ENCODE peak calls at places on chromosomes 5 and 9, in nine cellular contexts. Q is heart right ventricle; S is prostate gland; E is endothelial cell of umbilical vein; T is pancreas; P is heart left ventricle; X is body of pancreas; W is CD8-positive, alpha-beta T cell; N is brain microvascular endothelial cell. A is an unnamed sample.

GRCh38 chr5:95159603-95160002 is 125.3 kb downstream of the MCTP1 start:
- DNase-seq in T (no peak), W (no peak), P (no peak), S (no peak), Q (no peak), N (no peak), X (no peak), E (no peak), A (no peak)

GRCh38 chr5:151195622-151196021 is 28.3 kb downstream of the CCDC69 start:
- DNase-seq in T (no peak), X (no peak), Q (no peak), W (no peak), P (no peak), S (no peak), E (no peak), N (no peak), A (no peak)

GRCh38 chr9:100216178-100216787 is 117.2 kb downstream of the INVS start:
- DNase-seq in P (no peak), X (peak; percentile 55), N (peak; percentile 57), S (peak; percentile 30), E (peak; percentile 61), Q (no peak), T (peak; percentile 63), W (peak; percentile 61), A (peak; percentile 82)

GRCh38 chr5:11890777-11891176 is 13.5 kb downstream of the CTNND2 start:
- DNase-seq in W (no peak), N (no peak), P (no peak), X (no peak), E (no peak), S (no peak), Q (no peak), T (no peak), A (no peak)

GRCh38 chr9:104927912-104928740 is at the start of gene ABCA1:
- DNase-seq in W (peak; percentile 74), S (peak; percentile 92), X (peak; percentile 89), Q (peak; percentile 89), E (peak; percentile 82), P (peak; percentile 93), T (peak; percentile 86), N (peak; percentile 97), A (peak; percentile 95)

GRCh38 chr5:75526065-75526464 is 14.4 kb downstream of the POLK start:
- DNase-seq in N (no peak), W (no peak), P (no peak), T (no peak), E (no peak), X (no peak), S (no peak), Q (no peak), A (no peak)

GRCh38 chr9:36997414-36997813 is 36.7 kb downstream of the PAX5 start:
- DNase-seq in Q (no peak), W (no peak), E (no peak), N (peak; percentile 3), S (no peak), P (no peak), T (no peak), X (no peak), A (no peak)

GRCh38 chr9:134433101-134433500 is 106.8 kb downstream of the RXRA start:
- DNase-seq in N (no peak), X (no peak), W (no peak), E (peak; percentile 39), T (no peak), P (no peak), S (peak; percentile 70), Q (no peak), A (no peak)

GRCh38 chr9:113625456-113625855 is 161.9 kb downstream of the RGS3 start:
- DNase-seq in Q (no peak), S (no peak), P (no peak), E (no peak), W (no peak), T (peak; percentile 53), N (no peak), X (no peak), A (no peak)

DNA sequence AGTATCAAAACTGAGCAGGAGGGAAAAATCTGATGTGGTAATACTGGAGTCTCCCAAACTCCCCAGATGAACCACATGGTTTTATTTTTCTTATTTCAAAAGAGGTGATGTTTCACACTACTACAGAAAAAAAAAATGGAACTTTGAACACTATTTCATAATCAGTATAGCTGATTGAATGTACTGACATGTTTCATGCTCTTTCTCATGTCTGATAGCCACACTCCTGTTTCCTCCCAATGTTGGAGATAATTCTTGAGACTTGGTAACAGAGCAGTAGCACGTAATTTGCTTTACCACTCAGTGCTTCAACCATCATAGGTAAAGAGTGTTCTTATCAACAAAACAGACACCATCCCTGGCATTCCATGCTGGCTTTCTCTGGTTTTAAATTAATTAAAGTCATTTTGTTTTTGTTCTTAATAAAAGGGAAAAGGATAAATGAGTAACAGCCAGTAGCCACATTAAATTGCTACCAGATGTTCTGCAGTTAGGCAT is 85.2 kb downstream of the MUSK start:
- DNase-seq in N (no peak), T (no peak), E (no peak), W (no peak), P (no peak), S (no peak), X (no peak), Q (no peak), A (no peak)
- H3K36me3 ChIP-seq in N (no peaks in the 10 kb centered on the region), T (no peaks in the 10 kb centered on the region), E (no peaks in the 10 kb centered on the region), W (no peaks in the 10 kb centered on the region), P (no peaks in the 10 kb centered on the region), S (no peaks in the 10 kb centered on the region), X (no peaks in the 10 kb centered on the region), Q (no peaks in the 10 kb centered on the region), A (no peaks in the 10 kb centered on the region)

DNA sequence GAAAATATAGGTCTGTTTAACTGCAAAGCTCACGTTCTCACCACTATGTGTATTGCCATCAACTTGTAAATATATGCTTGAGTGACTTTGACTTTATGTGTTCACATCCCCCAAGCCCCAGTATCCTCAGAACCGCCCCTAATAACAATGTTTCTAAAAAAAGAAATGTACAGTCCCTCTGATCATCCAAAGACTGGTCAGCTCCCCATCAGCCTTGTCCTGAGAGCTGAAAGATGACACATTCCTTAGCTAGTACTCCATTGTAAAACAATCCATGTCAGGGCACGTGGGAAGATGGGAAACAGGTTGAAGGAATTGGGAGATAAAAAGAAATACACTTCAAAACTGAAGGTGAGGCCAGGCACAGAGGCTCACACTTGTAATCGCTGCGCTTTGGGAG is 279.4 kb upstream of the WWC1 start:
- DNase-seq in P (no peak), E (no peak), T (no peak), S (no peak), Q (no peak), N (no peak), X (no peak), W (no peak), A (no peak)
- TF ChIP-seq CTCF in P (no peak), E (no peak), T (no peak), S (no peak), Q (no peak), N (no peak), X (no peak), W (no peak), A (no peak)

GRCh38 chr5:159273923-159274322 is 10.8 kb downstream of the UBLCP1 start:
- DNase-seq in N (no peak), Q (no peak), T (no peak), W (no peak), X (no peak), P (no peak), S (no peak), E (no peak), A (no peak)
- H3K36me3 ChIP-seq in N (peaks cover 25% of the 10 kb centered on the region), Q (peaks cover 95% of the 10 kb centered on the region), T (peaks cover 8% of the 10 kb centered on the region), W (peaks cover 16% of the 10 kb centered on the region), X (peaks cover 6% of the 10 kb centered on the region), P (peaks cover 2% of the 10 kb centered on the region), S (no peaks in the 10 kb centered on the region), E (no peaks in the 10 kb centered on the region), A (peaks cover 4% of the 10 kb centered on the region)

GRCh38 chr5:19608434-19608833 is 379.6 kb downstream of the CDH18 start:
- DNase-seq in T (no peak), P (no peak), S (no peak), X (no peak), W (no peak), Q (no peak), N (no peak), E (no peak), A (no peak)
- TF ChIP-seq CTCF in T (no peak), P (no peak), S (no peak), X (peak; percentile 21), W (no peak), Q (peak; percentile 32), N (no peak), E (no peak), A (no peak)

DNA sequence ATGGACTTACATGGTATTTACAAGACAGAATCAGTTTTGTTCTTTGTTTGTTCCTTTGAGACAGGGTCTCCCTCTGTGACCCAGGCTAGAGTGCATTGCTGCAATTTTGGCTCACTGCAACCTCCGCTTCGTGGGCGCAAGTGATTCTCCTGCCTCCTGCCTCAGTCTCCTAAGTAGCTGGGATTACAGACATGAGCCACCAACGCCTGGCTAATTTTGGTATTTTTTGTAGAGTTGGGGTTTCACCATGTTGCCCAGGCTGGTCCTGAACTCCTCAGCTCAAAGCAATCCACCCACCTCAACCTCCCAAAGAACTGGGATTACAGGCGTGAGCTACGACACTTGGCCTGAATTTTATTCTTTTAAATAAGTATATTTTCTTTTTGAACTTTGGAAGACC is 27.6 kb downstream of the RAB24 start:
- DNase-seq in T (no peak), P (no peak), N (no peak), X (no peak), W (no peak), S (no peak), Q (no peak), E (no peak), A (no peak)
- H3K36me3 ChIP-seq in T (peaks cover 14% of the 10 kb centered on the region), P (peaks cover 12% of the 10 kb centered on the region), N (peaks cover 14% of the 10 kb centered on the region), X (peaks cover 11% of the 10 kb centered on the region), W (peaks cover 34% of the 10 kb centered on the region), S (no peaks in the 10 kb centered on the region), Q (peaks cover 100% of the 10 kb centered on the region), E (peaks cover 13% of the 10 kb centered on the region), A (peaks cover 3% of the 10 kb centered on the region)

DNA sequence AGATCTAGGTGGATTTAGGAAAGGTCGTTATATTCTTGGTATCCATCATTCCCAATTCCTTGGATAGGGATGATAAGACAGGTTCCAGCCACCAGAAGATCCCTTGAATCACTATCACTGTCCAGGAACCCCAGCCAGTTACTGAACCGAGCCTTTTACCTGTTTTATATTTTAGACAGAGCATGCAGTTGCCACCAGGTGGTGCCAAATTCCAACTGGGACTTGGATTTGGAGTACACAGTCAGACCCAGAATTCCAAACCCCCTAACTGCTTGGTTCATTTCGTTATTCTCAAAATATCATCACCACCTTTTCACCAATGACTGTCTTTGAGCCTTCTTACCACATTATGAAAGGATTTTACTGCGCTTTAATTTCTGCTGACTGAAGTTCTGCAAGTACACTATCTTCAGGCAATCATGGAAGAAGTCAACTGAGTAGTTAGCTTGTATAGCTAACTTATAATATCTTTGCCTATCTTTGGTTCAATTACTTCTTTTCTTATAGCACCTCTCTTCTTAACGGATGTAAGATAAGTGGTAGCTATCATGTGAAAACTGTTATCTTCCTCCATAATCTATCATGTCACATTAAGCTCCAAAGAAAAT is 191.8 kb downstream of the PRR16 start:
- DNase-seq in P (no peak), S (no peak), W (no peak), Q (no peak), N (peak; percentile 41), X (peak; percentile 24), T (no peak), E (peak; percentile 19), A (no peak)
- TF ChIP-seq CTCF in P (peak; percentile 19), S (no peak), W (no peak), Q (no peak), N (peak; percentile 83), X (peak; percentile 52), T (no peak), E (peak; percentile 57), A (no peak)